ENCODE peak calls at places on chromosomes 2 and 18, in nine cellular contexts. E, Z, A, U, X, T, V, K and Y are unnamed samples.

GRCh38 chr18:3923750-3924149 is 473.8 kb downstream of the TGIF1 start:
- DNase-seq in E (no peak), Z (peak; percentile 47), A (no peak), U (no peak), X (no peak), T (no peak), V (no peak), K (no peak), Y (peak; percentile 90)

GRCh38 chr2:32874931-32875330 is 71.8 kb upstream of the LTBP1 start:
- DNase-seq in E (no peak), Z (no peak), A (no peak), U (no peak), X (no peak), T (no peak), V (no peak), K (no peak), Y (no peak)

GRCh38 chr2:225131898-225132297 is 89.6 kb upstream of the DOCK10 start:
- DNase-seq in E (no peak), Z (no peak), A (no peak), U (no peak), X (no peak), T (no peak), V (no peak), K (no peak), Y (no peak)

GRCh38 chr2:100192300-100192699 is 49.9 kb upstream of the AFF3 start:
- DNase-seq in E (no peak), Z (no peak), A (no peak), U (no peak), X (no peak), T (no peak), V (no peak), K (no peak), Y (no peak)

GRCh38 chr2:173822889-173823485 is 142.2 kb downstream of the SP3 start:
- DNase-seq in E (no peak), Z (no peak), A (no peak), U (no peak), X (no peak), T (no peak), V (no peak), K (no peak), Y (no peak)

GRCh38 chr18:75065251-75066000 is 143.5 kb downstream of the PTGR3 start:
- DNase-seq in E (no peak), Z (no peak), A (no peak), U (no peak), X (no peak), T (no peak), V (no peak), K (no peak), Y (no peak)

GRCh38 chr2:236089271-236090026 is 78.7 kb downstream of the GBX2 start:
- DNase-seq in E (no peak), Z (peak; percentile 27), A (no peak), U (no peak), X (no peak), T (no peak), V (no peak), K (no peak), Y (peak; percentile 9)

GRCh38 chr18:37582306-37582705 is 16.7 kb upstream of the CELF4 start:
- DNase-seq in E (no peak), Z (no peak), A (no peak), U (no peak), X (no peak), T (no peak), V (no peak), K (no peak), Y (no peak)

GRCh38 chr18:54269924-54270844 is 867 bp downstream of the POLI start:
- DNase-seq in E (peak; percentile 83), Z (peak; percentile 74), A (no peak), U (peak; percentile 23), X (peak; percentile 21), T (peak; percentile 45), V (peak; percentile 23), K (peak; percentile 67), Y (peak; percentile 71)

GRCh38 chr2:53490659-53491058 is 276.9 kb upstream of the CHAC2 start:
- DNase-seq in E (no peak), Z (peak; percentile 57), A (no peak), U (peak; percentile 23), X (no peak), T (no peak), V (no peak), K (no peak), Y (no peak)

GRCh38 chr18:59987102-59987501 is 87.3 kb downstream of the PMAIP1 start:
- DNase-seq in E (no peak), Z (no peak), A (no peak), U (no peak), X (no peak), T (no peak), V (no peak), K (no peak), Y (no peak)

GRCh38 chr2:181586569-181587076 is 70.3 kb downstream of the CERKL start:
- DNase-seq in E (no peak), Z (peak; percentile 1), A (no peak), U (no peak), X (no peak), T (no peak), V (no peak), K (no peak), Y (peak; percentile 48)

GRCh38 chr2:122186761-122187222 is 431.3 kb downstream of the TSN start:
- DNase-seq in E (peak; percentile 24), Z (no peak), A (no peak), U (no peak), X (no peak), T (no peak), V (no peak), K (no peak), Y (no peak)

GRCh38 chr2:38274286-38275276 is 102.5 kb downstream of the ATL2 start:
- DNase-seq in E (peak; percentile 70), Z (peak; percentile 79), A (no peak), U (peak; percentile 37), X (peak; percentile 51), T (no peak), V (no peak), K (peak; percentile 83), Y (peak; percentile 63)